ENCODE peak calls at places on chromosomes 12 and 14, in ten cellular contexts. One of them, this sample, is unnamed.
A peak's percentile ranks its signal among the peaks of the same experiment; 100 is the strongest.

GRCh38 chr14:100375273-100375962 is 52.3 kb downstream of the SLC25A47 start:
- DNase-seq in effector CD4-positive, alpha-beta T cell: peak; percentile 8
- DNase-seq in tibial artery: peak; percentile 84
- DNase-seq in stomach: peak; percentile 56
- DNase-seq in frontal cortex: no peak
- DNase-seq in left ventricle myocardium inferior: peak; percentile 79
- DNase-seq in CD4-positive, alpha-beta T cell: no peak
- DNase-seq in activated naive CD8-positive, alpha-beta T cell treated with anti-CD3 and anti-CD28 coated beads, Interleukin-2, amount 50 U/mL, for 24 hours: peak; percentile 86
- DNase-seq in posterior vena cava: peak; percentile 94
- DNase-seq in colonic mucosa: peak; percentile 74
- DNase-seq in this sample: peak; percentile 4

GRCh38 chr12:14394317-14395058 is 29.0 kb downstream of the ATF7IP start:
- DNase-seq in stomach: peak; percentile 38
- DNase-seq in tibial artery: no peak
- DNase-seq in activated naive CD8-positive, alpha-beta T cell treated with anti-CD3 and anti-CD28 coated beads, Interleukin-2, amount 50 U/mL, for 24 hours: no peak
- DNase-seq in effector CD4-positive, alpha-beta T cell: peak; percentile 28
- DNase-seq in CD4-positive, alpha-beta T cell: peak; percentile 15
- DNase-seq in left ventricle myocardium inferior: no peak
- DNase-seq in posterior vena cava: no peak
- DNase-seq in frontal cortex: no peak
- DNase-seq in colonic mucosa: peak; percentile 40
- DNase-seq in this sample: no peak

GRCh38 chr12:113214938-113215400 is 6.3 kb upstream of the TPCN1 start:
- DNase-seq in CD4-positive, alpha-beta T cell: no peak
- DNase-seq in posterior vena cava: peak; percentile 87
- DNase-seq in effector CD4-positive, alpha-beta T cell: no peak
- DNase-seq in left ventricle myocardium inferior: peak; percentile 67
- DNase-seq in tibial artery: peak; percentile 91
- DNase-seq in activated naive CD8-positive, alpha-beta T cell treated with anti-CD3 and anti-CD28 coated beads, Interleukin-2, amount 50 U/mL, for 24 hours: peak; percentile 14
- DNase-seq in stomach: no peak
- DNase-seq in colonic mucosa: no peak
- DNase-seq in frontal cortex: no peak
- DNase-seq in this sample: no peak

GRCh38 chr14:91061309-91061887 is 957 bp upstream of the RPS6KA5 start:
- DNase-seq in posterior vena cava: no peak
- DNase-seq in effector CD4-positive, alpha-beta T cell: no peak
- DNase-seq in tibial artery: no peak
- DNase-seq in frontal cortex: no peak
- DNase-seq in activated naive CD8-positive, alpha-beta T cell treated with anti-CD3 and anti-CD28 coated beads, Interleukin-2, amount 50 U/mL, for 24 hours: no peak
- DNase-seq in stomach: no peak
- DNase-seq in CD4-positive, alpha-beta T cell: no peak
- DNase-seq in left ventricle myocardium inferior: no peak
- DNase-seq in colonic mucosa: no peak
- DNase-seq in this sample: no peak

GRCh38 chr12:71958457-71958856 is 19.8 kb downstream of the TPH2 start:
- DNase-seq in frontal cortex: no peak
- DNase-seq in left ventricle myocardium inferior: no peak
- DNase-seq in tibial artery: no peak
- DNase-seq in CD4-positive, alpha-beta T cell: no peak
- DNase-seq in activated naive CD8-positive, alpha-beta T cell treated with anti-CD3 and anti-CD28 coated beads, Interleukin-2, amount 50 U/mL, for 24 hours: no peak
- DNase-seq in posterior vena cava: no peak
- DNase-seq in colonic mucosa: no peak
- DNase-seq in stomach: no peak
- DNase-seq in effector CD4-positive, alpha-beta T cell: no peak
- DNase-seq in this sample: no peak

GRCh38 chr12:131872154-131873046 is 22.0 kb upstream of the ULK1 start:
- DNase-seq in left ventricle myocardium inferior: no peak
- DNase-seq in effector CD4-positive, alpha-beta T cell: no peak
- DNase-seq in posterior vena cava: no peak
- DNase-seq in activated naive CD8-positive, alpha-beta T cell treated with anti-CD3 and anti-CD28 coated beads, Interleukin-2, amount 50 U/mL, for 24 hours: no peak
- DNase-seq in colonic mucosa: no peak
- DNase-seq in tibial artery: no peak
- DNase-seq in frontal cortex: no peak
- DNase-seq in CD4-positive, alpha-beta T cell: no peak
- DNase-seq in stomach: no peak
- DNase-seq in this sample: no peak

GRCh38 chr12:105330283-105330937 is at the start of gene C12orf75:
- DNase-seq in CD4-positive, alpha-beta T cell: peak; percentile 82
- DNase-seq in colonic mucosa: peak; percentile 92
- DNase-seq in left ventricle myocardium inferior: peak; percentile 56
- DNase-seq in frontal cortex: peak; percentile 72
- DNase-seq in stomach: peak; percentile 83
- DNase-seq in posterior vena cava: peak; percentile 90
- DNase-seq in effector CD4-positive, alpha-beta T cell: peak; percentile 71
- DNase-seq in tibial artery: peak; percentile 84
- DNase-seq in activated naive CD8-positive, alpha-beta T cell treated with anti-CD3 and anti-CD28 coated beads, Interleukin-2, amount 50 U/mL, for 24 hours: peak; percentile 89
- DNase-seq in this sample: peak; percentile 79

GRCh38 chr12:25629341-25629740 is 76.3 kb upstream of the LMNTD1 start:
- DNase-seq in frontal cortex: no peak
- DNase-seq in effector CD4-positive, alpha-beta T cell: no peak
- DNase-seq in colonic mucosa: no peak
- DNase-seq in left ventricle myocardium inferior: no peak
- DNase-seq in tibial artery: no peak
- DNase-seq in posterior vena cava: no peak
- DNase-seq in CD4-positive, alpha-beta T cell: no peak
- DNase-seq in stomach: no peak
- DNase-seq in activated naive CD8-positive, alpha-beta T cell treated with anti-CD3 and anti-CD28 coated beads, Interleukin-2, amount 50 U/mL, for 24 hours: no peak
- DNase-seq in this sample: no peak

GRCh38 chr14:64038857-64039542 is 186.2 kb downstream of the SYNE2 start:
- DNase-seq in colonic mucosa: no peak
- DNase-seq in left ventricle myocardium inferior: no peak
- DNase-seq in stomach: no peak
- DNase-seq in activated naive CD8-positive, alpha-beta T cell treated with anti-CD3 and anti-CD28 coated beads, Interleukin-2, amount 50 U/mL, for 24 hours: no peak
- DNase-seq in effector CD4-positive, alpha-beta T cell: no peak
- DNase-seq in CD4-positive, alpha-beta T cell: no peak
- DNase-seq in posterior vena cava: no peak
- DNase-seq in frontal cortex: no peak
- DNase-seq in tibial artery: no peak
- DNase-seq in this sample: no peak

GRCh38 chr12:61780435-61780834 is 479.8 kb upstream of the USP15 start:
- DNase-seq in CD4-positive, alpha-beta T cell: no peak
- DNase-seq in posterior vena cava: no peak
- DNase-seq in colonic mucosa: no peak
- DNase-seq in tibial artery: no peak
- DNase-seq in stomach: no peak
- DNase-seq in left ventricle myocardium inferior: no peak
- DNase-seq in activated naive CD8-positive, alpha-beta T cell treated with anti-CD3 and anti-CD28 coated beads, Interleukin-2, amount 50 U/mL, for 24 hours: no peak
- DNase-seq in effector CD4-positive, alpha-beta T cell: no peak
- DNase-seq in frontal cortex: no peak
- DNase-seq in this sample: no peak

GRCh38 chr12:14883663-14884062 is 2.0 kb downstream of the MGP start:
- DNase-seq in colonic mucosa: no peak
- DNase-seq in tibial artery: no peak
- DNase-seq in effector CD4-positive, alpha-beta T cell: no peak
- DNase-seq in CD4-positive, alpha-beta T cell: no peak
- DNase-seq in posterior vena cava: peak; percentile 67
- DNase-seq in stomach: no peak
- DNase-seq in left ventricle myocardium inferior: no peak
- DNase-seq in frontal cortex: no peak
- DNase-seq in activated naive CD8-positive, alpha-beta T cell treated with anti-CD3 and anti-CD28 coated beads, Interleukin-2, amount 50 U/mL, for 24 hours: no peak
- DNase-seq in this sample: no peak

GRCh38 chr12:123180171-123180570 is 29.3 kb upstream of the PITPNM2 start:
- DNase-seq in tibial artery: no peak
- DNase-seq in colonic mucosa: no peak
- DNase-seq in posterior vena cava: no peak
- DNase-seq in activated naive CD8-positive, alpha-beta T cell treated with anti-CD3 and anti-CD28 coated beads, Interleukin-2, amount 50 U/mL, for 24 hours: no peak
- DNase-seq in CD4-positive, alpha-beta T cell: no peak
- DNase-seq in frontal cortex: no peak
- DNase-seq in left ventricle myocardium inferior: no peak
- DNase-seq in stomach: no peak
- DNase-seq in effector CD4-positive, alpha-beta T cell: no peak
- DNase-seq in this sample: no peak

GRCh38 chr14:73789996-73790581 is 61.5 kb upstream of the PTGR2 start:
- DNase-seq in tibial artery: peak; percentile 90
- DNase-seq in stomach: no peak
- DNase-seq in activated naive CD8-positive, alpha-beta T cell treated with anti-CD3 and anti-CD28 coated beads, Interleukin-2, amount 50 U/mL, for 24 hours: no peak
- DNase-seq in left ventricle myocardium inferior: peak; percentile 63
- DNase-seq in colonic mucosa: no peak
- DNase-seq in CD4-positive, alpha-beta T cell: no peak
- DNase-seq in frontal cortex: peak; percentile 52
- DNase-seq in posterior vena cava: peak; percentile 87
- DNase-seq in effector CD4-positive, alpha-beta T cell: no peak
- DNase-seq in this sample: no peak

GRCh38 chr14:69842671-69843407 is 36.4 kb upstream of the SMOC1 start:
- DNase-seq in activated naive CD8-positive, alpha-beta T cell treated with anti-CD3 and anti-CD28 coated beads, Interleukin-2, amount 50 U/mL, for 24 hours: no peak
- DNase-seq in posterior vena cava: no peak
- DNase-seq in tibial artery: no peak
- DNase-seq in colonic mucosa: no peak
- DNase-seq in frontal cortex: no peak
- DNase-seq in stomach: no peak
- DNase-seq in CD4-positive, alpha-beta T cell: no peak
- DNase-seq in effector CD4-positive, alpha-beta T cell: no peak
- DNase-seq in left ventricle myocardium inferior: no peak
- DNase-seq in this sample: no peak

GRCh38 chr14:93720981-93721483 is 67.3 kb downstream of the PRIMA1 start:
- DNase-seq in stomach: no peak
- DNase-seq in effector CD4-positive, alpha-beta T cell: no peak
- DNase-seq in posterior vena cava: peak; percentile 66
- DNase-seq in tibial artery: peak; percentile 55
- DNase-seq in frontal cortex: no peak
- DNase-seq in left ventricle myocardium inferior: no peak
- DNase-seq in CD4-positive, alpha-beta T cell: no peak
- DNase-seq in activated naive CD8-positive, alpha-beta T cell treated with anti-CD3 and anti-CD28 coated beads, Interleukin-2, amount 50 U/mL, for 24 hours: no peak
- DNase-seq in colonic mucosa: no peak
- DNase-seq in this sample: no peak

GRCh38 chr14:22088614-22089359 is 415.2 kb upstream of the OR4E1 start:
- DNase-seq in posterior vena cava: no peak
- DNase-seq in left ventricle myocardium inferior: no peak
- DNase-seq in tibial artery: no peak
- DNase-seq in frontal cortex: no peak
- DNase-seq in stomach: no peak
- DNase-seq in colonic mucosa: no peak
- DNase-seq in activated naive CD8-positive, alpha-beta T cell treated with anti-CD3 and anti-CD28 coated beads, Interleukin-2, amount 50 U/mL, for 24 hours: no peak
- DNase-seq in effector CD4-positive, alpha-beta T cell: no peak
- DNase-seq in CD4-positive, alpha-beta T cell: no peak
- DNase-seq in this sample: no peak

GRCh38 chr14:58426819-58427288 is 477 bp downstream of the TIMM9 start:
- DNase-seq in frontal cortex: peak; percentile 53
- DNase-seq in colonic mucosa: peak; percentile 67
- DNase-seq in tibial artery: peak; percentile 74
- DNase-seq in left ventricle myocardium inferior: peak; percentile 57
- DNase-seq in effector CD4-positive, alpha-beta T cell: peak; percentile 24
- DNase-seq in posterior vena cava: peak; percentile 84
- DNase-seq in CD4-positive, alpha-beta T cell: peak; percentile 30
- DNase-seq in stomach: peak; percentile 42
- DNase-seq in activated naive CD8-positive, alpha-beta T cell treated with anti-CD3 and anti-CD28 coated beads, Interleukin-2, amount 50 U/mL, for 24 hours: peak; percentile 63
- DNase-seq in this sample: peak; percentile 22

GRCh38 chr12:86801439-86801838 is 545.2 kb upstream of the MGAT4C start:
- DNase-seq in stomach: no peak
- DNase-seq in colonic mucosa: no peak
- DNase-seq in frontal cortex: no peak
- DNase-seq in tibial artery: no peak
- DNase-seq in posterior vena cava: no peak
- DNase-seq in activated naive CD8-positive, alpha-beta T cell treated with anti-CD3 and anti-CD28 coated beads, Interleukin-2, amount 50 U/mL, for 24 hours: no peak
- DNase-seq in effector CD4-positive, alpha-beta T cell: no peak
- DNase-seq in left ventricle myocardium inferior: no peak
- DNase-seq in CD4-positive, alpha-beta T cell: no peak
- DNase-seq in this sample: no peak

GRCh38 chr12:79071498-79071897 is 206.9 kb downstream of the SYT1 start:
- DNase-seq in effector CD4-positive, alpha-beta T cell: no peak
- DNase-seq in CD4-positive, alpha-beta T cell: no peak
- DNase-seq in frontal cortex: no peak
- DNase-seq in colonic mucosa: no peak
- DNase-seq in tibial artery: no peak
- DNase-seq in left ventricle myocardium inferior: no peak
- DNase-seq in stomach: no peak
- DNase-seq in posterior vena cava: no peak
- DNase-seq in activated naive CD8-positive, alpha-beta T cell treated with anti-CD3 and anti-CD28 coated beads, Interleukin-2, amount 50 U/mL, for 24 hours: no peak
- DNase-seq in this sample: no peak

GRCh38 chr14:72941286-72941985 is 15.2 kb downstream of the DCAF4 start:
- DNase-seq in stomach: no peak
- DNase-seq in frontal cortex: no peak
- DNase-seq in effector CD4-positive, alpha-beta T cell: no peak
- DNase-seq in colonic mucosa: no peak
- DNase-seq in tibial artery: no peak
- DNase-seq in CD4-positive, alpha-beta T cell: no peak
- DNase-seq in activated naive CD8-positive, alpha-beta T cell treated with anti-CD3 and anti-CD28 coated beads, Interleukin-2, amount 50 U/mL, for 24 hours: no peak
- DNase-seq in left ventricle myocardium inferior: no peak
- DNase-seq in posterior vena cava: peak; percentile 67
- DNase-seq in this sample: no peak

GRCh38 chr14:80404413-80404812 is 193.1 kb upstream of the DIO2 start:
- DNase-seq in posterior vena cava: no peak
- DNase-seq in tibial artery: no peak
- DNase-seq in colonic mucosa: no peak
- DNase-seq in activated naive CD8-positive, alpha-beta T cell treated with anti-CD3 and anti-CD28 coated beads, Interleukin-2, amount 50 U/mL, for 24 hours: no peak
- DNase-seq in left ventricle myocardium inferior: no peak
- DNase-seq in stomach: no peak
- DNase-seq in effector CD4-positive, alpha-beta T cell: no peak
- DNase-seq in frontal cortex: no peak
- DNase-seq in CD4-positive, alpha-beta T cell: no peak
- DNase-seq in this sample: no peak